ENCODE peak calls at places on chromosomes 4 and X, in nine cellular contexts. O is amniotic epithelial cell; I is epithelial cell of esophagus; A is D341Med; F is AG10803; K is GM12865; V is stimulated activated CD8-positive, alpha-beta memory T cell treated with anti-CD3 and anti-CD28 coated beads, Interleukin-12 subunit alpha, Interleukin-12 subunit beta, amount 100 ng/mL, for 4 hours; L is sigmoid colon; C is activated T-helper 1 cell treated with anti-CD3 and anti-CD28 coated beads, Interleukin-2, amount 50 U/mL, for 16 hours. P is an unnamed sample.

GRCh38 chrX:27276751-27277150 is 186.4 kb downstream of the PPP4R3C start:
- DNase-seq in O (no peak), I (peak; percentile 2), A (no peak), F (no peak), K (no peak), V (no peak), L (no peak), C (no peak), P (no peak)

GRCh38 chr4:173766231-173766630 is 236.2 kb upstream of the HAND2 start:
- DNase-seq in O (peak; percentile 27), I (no peak), A (no peak), F (no peak), K (no peak), V (no peak), L (no peak), C (no peak), P (no peak)

GRCh38 chrX:47384502-47384901 is 14.1 kb downstream of the ZNF157 start:
- DNase-seq in O (peak; percentile 52), I (peak; percentile 75), A (peak; percentile 63), F (peak; percentile 46), K (peak; percentile 77), V (peak; percentile 37), L (peak; percentile 80), C (peak; percentile 59), P (peak; percentile 32)

GRCh38 chr4:152255437-152255836 is 280.5 kb downstream of the FBXW7 start:
- DNase-seq in O (no peak), I (peak; percentile 51), A (no peak), F (peak; percentile 30), K (peak; percentile 89), V (peak; percentile 32), L (no peak), C (peak; percentile 22), P (peak; percentile 33)

GRCh38 chr4:4875147-4875546 is 15.7 kb downstream of the MSX1 start:
- DNase-seq in O (no peak), I (no peak), A (no peak), F (no peak), K (no peak), V (no peak), L (no peak), C (no peak), P (no peak)

GRCh38 chr4:182212211-182212761 is 30.9 kb upstream of the TENM3 start:
- DNase-seq in O (peak; percentile 94), I (peak; percentile 55), A (no peak), F (peak; percentile 78), K (no peak), V (no peak), L (no peak), C (no peak), P (peak; percentile 71)

GRCh38 chr4:7625073-7625472 is 190.3 kb upstream of the PSAPL1 start:
- DNase-seq in O (no peak), I (no peak), A (no peak), F (peak; percentile 75), K (no peak), V (no peak), L (no peak), C (no peak), P (no peak)

GRCh38 chr4:132759199-132759780 is 389.8 kb upstream of the PCDH10 start:
- DNase-seq in O (no peak), I (no peak), A (no peak), F (no peak), K (no peak), V (no peak), L (no peak), C (no peak), P (no peak)

GRCh38 chrX:41956027-41956426 is 32.7 kb upstream of the CASK start:
- DNase-seq in O (no peak), I (peak; percentile 38), A (no peak), F (peak; percentile 1), K (no peak), V (no peak), L (no peak), C (no peak), P (no peak)

GRCh38 chrX:46551494-46552128 is 6.4 kb upstream of the ZNF674 start:
- DNase-seq in O (peak; percentile 79), I (peak; percentile 34), A (no peak), F (no peak), K (no peak), V (no peak), L (no peak), C (no peak), P (peak; percentile 77)

GRCh38 chr4:9765091-9765490 is 16.3 kb upstream of the DRD5 start:
- DNase-seq in O (no peak), I (peak; percentile 48), A (peak; percentile 38), F (peak; percentile 1), K (peak; percentile 40), V (no peak), L (no peak), C (no peak), P (peak; percentile 37)

GRCh38 chr4:99808260-99808857 is 8.3 kb upstream of the DAPP1 start:
- DNase-seq in O (peak; percentile 33), I (peak; percentile 77), A (peak; percentile 80), F (peak; percentile 6), K (peak; percentile 80), V (peak; percentile 17), L (no peak), C (peak; percentile 44), P (peak; percentile 53)

GRCh38 chr4:108029321-108029720 is 39.6 kb downstream of the HADH start:
- DNase-seq in O (no peak), I (no peak), A (no peak), F (no peak), K (no peak), V (peak; percentile 39), L (no peak), C (no peak), P (no peak)

GRCh38 chrX:57270980-57271379 is 15.5 kb upstream of the FAAH2 start:
- DNase-seq in O (no peak), I (no peak), A (no peak), F (no peak), K (no peak), V (no peak), L (no peak), C (no peak), P (no peak)

GRCh38 chr4:138090145-138090917 is 151.8 kb downstream of the SLC7A11 start:
- DNase-seq in O (peak; percentile 70), I (peak; percentile 78), A (peak; percentile 66), F (peak; percentile 78), K (peak; percentile 67), V (no peak), L (peak; percentile 70), C (no peak), P (peak; percentile 87)

GRCh38 chr4:35151816-35152572 is 1092.3 kb downstream of the ARAP2 start:
- DNase-seq in O (no peak), I (peak; percentile 58), A (peak; percentile 60), F (no peak), K (peak; percentile 3), V (no peak), L (no peak), C (no peak), P (no peak)

GRCh38 chrX:39551748-39552147 is 546.0 kb downstream of the BCOR start:
- DNase-seq in O (no peak), I (peak; percentile 1), A (no peak), F (no peak), K (no peak), V (no peak), L (no peak), C (no peak), P (no peak)

GRCh38 chr4:180081072-180081471 is 2162.1 kb upstream of the TENM3 start:
- DNase-seq in O (no peak), I (no peak), A (no peak), F (no peak), K (no peak), V (no peak), L (no peak), C (no peak), P (no peak)

GRCh38 chr4:6461301-6462165 is 10.9 kb downstream of the PPP2R2C start:
- DNase-seq in O (peak; percentile 1), I (no peak), A (no peak), F (no peak), K (no peak), V (no peak), L (peak; percentile 44), C (no peak), P (no peak)

GRCh38 chrX:95956780-95957179 is 727.9 kb upstream of the DIAPH2 start:
- DNase-seq in O (no peak), I (no peak), A (no peak), F (no peak), K (no peak), V (no peak), L (no peak), C (no peak), P (no peak)

GRCh38 chr4:118712872-118713271 is 27.7 kb downstream of the METTL14 start:
- DNase-seq in O (peak; percentile 39), I (no peak), A (no peak), F (no peak), K (no peak), V (no peak), L (no peak), C (no peak), P (peak; percentile 56)

GRCh38 chr4:186627226-186627865 is 72.0 kb upstream of the MTNR1A start:
- DNase-seq in O (peak; percentile 31), I (peak; percentile 51), A (no peak), F (no peak), K (no peak), V (no peak), L (no peak), C (no peak), P (no peak)

GRCh38 chrX:111071542-111072277 is 24.3 kb upstream of the PAK3 start:
- DNase-seq in O (no peak), I (no peak), A (no peak), F (no peak), K (no peak), V (no peak), L (no peak), C (no peak), P (no peak)

GRCh38 chr4:150130953-150131352 is 52.7 kb downstream of the DCLK2 start:
- DNase-seq in O (no peak), I (no peak), A (no peak), F (peak; percentile 83), K (no peak), V (no peak), L (peak; percentile 74), C (no peak), P (peak; percentile 85)

GRCh38 chrX:153926863-153927685 is 1.0 kb upstream of the ARHGAP4 start:
- DNase-seq in O (peak; percentile 40), I (peak; percentile 11), A (no peak), F (peak; percentile 30), K (peak; percentile 91), V (peak; percentile 63), L (peak; percentile 80), C (peak; percentile 65), P (no peak)

GRCh38 chr4:139817657-139818452 is 152.2 kb downstream of the MGST2 start:
- DNase-seq in O (no peak), I (peak; percentile 69), A (no peak), F (no peak), K (no peak), V (no peak), L (no peak), C (no peak), P (no peak)

GRCh38 chr4:94453534-94453963 is 1.8 kb downstream of the PDLIM5 start:
- DNase-seq in O (no peak), I (no peak), A (no peak), F (no peak), K (no peak), V (no peak), L (no peak), C (no peak), P (no peak)

GRCh38 chr4:64756016-64756415 is 346.8 kb upstream of the TECRL start:
- DNase-seq in O (peak; percentile 75), I (peak; percentile 72), A (no peak), F (peak; percentile 17), K (no peak), V (no peak), L (no peak), C (no peak), P (peak; percentile 16)

GRCh38 chrX:130097507-130098201 is 12.6 kb downstream of the ELF4 start:
- DNase-seq in O (peak; percentile 36), I (no peak), A (no peak), F (no peak), K (no peak), V (no peak), L (no peak), C (no peak), P (no peak)

GRCh38 chr4:81218206-81218605 is 3.2 kb upstream of the PRKG2 start:
- DNase-seq in O (no peak), I (peak; percentile 15), A (no peak), F (no peak), K (no peak), V (no peak), L (no peak), C (no peak), P (no peak)

GRCh38 chrX:19627533-19627932 is 112.2 kb upstream of the MAP3K15 start:
- DNase-seq in O (peak; percentile 7), I (peak; percentile 14), A (no peak), F (peak; percentile 13), K (no peak), V (no peak), L (no peak), C (no peak), P (no peak)

P was measured in brain microvascular endothelial cell.